ENCODE peak calls at places on chromosomes 4 and X, in five cellular contexts. S, W, R, Y and F are unnamed samples.

GRCh38 chr4:8495803-8496202 is 55.2 kb downstream of the TRMT44 start:
- DNase-seq in R (no peak), Y (no peak), W (no peak), S (no peak), F (peak)

GRCh38 chr4:24174622-24175021 is 284.8 kb upstream of the PPARGC1A start:
- DNase-seq in S (no peak), Y (no peak), W (no peak), R (peak), F (peak)

GRCh38 chrX:103157511-103158316 is 57.2 kb upstream of the BEX4 start:
- DNase-seq in Y (no peak), W (no peak), S (no peak), R (peak), F (peak)

GRCh38 chr4:58739275-58739674 is 1629.1 kb upstream of the IGFBP7 start:
- DNase-seq in W (no peak), Y (no peak), R (no peak), S (no peak), F (no peak)

GRCh38 chr4:138672393-138672976 is 343.1 kb upstream of the NOCT start:
- DNase-seq in R (no peak), S (no peak), Y (no peak), W (no peak), F (peak)

GRCh38 chrX:106718709-106719108 is 7.8 kb upstream of the RNF128 start:
- DNase-seq in S (no peak), W (no peak), R (no peak), Y (no peak), F (no peak)

GRCh38 chr4:22635692-22636091 is 57.0 kb upstream of the GBA3 start:
- DNase-seq in R (no peak), W (no peak), Y (no peak), S (peak), F (no peak)

GRCh38 chr4:187307131-187307530 is 583.5 kb upstream of the FAT1 start:
- DNase-seq in S (no peak), R (no peak), Y (no peak), W (no peak), F (no peak)

GRCh38 chrX:72041901-72042859 is 89.5 kb downstream of the RTL5 start:
- DNase-seq in R (no peak), W (no peak), Y (no peak), S (no peak), F (peak)

GRCh38 chrX:53594354-53594753 is 92.2 kb downstream of the HUWE1 start:
- DNase-seq in W (no peak), R (no peak), Y (no peak), S (no peak), F (peak)

DNA sequence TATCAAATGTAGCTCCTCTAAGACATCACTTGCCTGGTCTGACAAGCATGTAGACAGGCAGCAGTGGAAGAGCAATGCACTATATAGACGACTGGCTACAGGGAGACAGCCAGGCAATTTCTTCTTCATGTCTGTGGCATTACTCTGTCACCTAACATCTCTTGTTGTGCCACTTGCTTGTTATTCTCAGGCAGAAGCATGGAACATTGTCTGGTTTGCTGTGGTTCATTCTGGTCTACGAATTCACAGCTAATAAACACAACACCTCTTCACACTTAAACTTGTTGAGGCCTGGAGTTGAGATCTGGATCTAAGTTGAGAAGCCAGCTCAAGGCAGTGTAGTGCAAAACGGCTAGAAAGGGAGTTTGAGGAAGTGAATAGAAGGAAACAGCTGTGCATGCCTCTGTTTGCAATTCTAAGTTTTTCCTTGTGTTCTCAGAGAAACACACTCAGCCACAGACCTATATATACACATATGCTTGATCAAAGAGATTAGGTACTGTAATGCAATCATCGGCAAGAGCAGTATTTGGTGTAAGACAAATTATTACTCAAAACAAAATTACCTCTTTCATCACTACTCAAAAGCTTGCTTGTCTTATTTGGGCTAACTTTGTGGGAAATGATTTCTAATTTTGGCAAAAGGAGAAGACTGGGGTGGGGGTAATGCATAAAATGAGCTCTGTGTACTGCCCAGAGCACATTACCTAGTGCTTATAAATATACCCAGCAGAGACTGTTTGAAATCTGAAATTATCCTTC is 243.8 kb downstream of the PPP3CA start:
- DNase-seq in S (no peak), W (no peak), R (no peak), Y (no peak), F (peak)
- H2BK12ac ChIP-seq in S (no peak), W (no peak), R (no peak), Y (no peak), F (no peak)

GRCh38 chr4:143354990-143355389 is 18.3 kb downstream of the GAB1 start:
- DNase-seq in S (no peak), R (no peak), W (no peak), Y (no peak), F (no peak)
- H2BK120ac ChIP-seq in S (no peak), R (peak), W (no peak), Y (no peak), F (no peak)

GRCh38 chr4:152255437-152255836 is 280.5 kb downstream of the FBXW7 start:
- DNase-seq in R (no peak), Y (no peak), W (no peak), S (no peak), F (peak)

GRCh38 chr4:152258804-152259708 is 276.8 kb downstream of the FBXW7 start:
- DNase-seq in S (no peak), Y (no peak), R (peak), W (no peak), F (peak)

GRCh38 chr4:152258391-152258790 is 277.5 kb downstream of the FBXW7 start:
- DNase-seq in S (no peak), W (no peak), R (no peak), Y (no peak), F (no peak)

GRCh38 chr4:152256996-152257395 is 278.9 kb downstream of the FBXW7 start:
- DNase-seq in R (no peak), Y (no peak), W (no peak), S (no peak), F (no peak)

DNA sequence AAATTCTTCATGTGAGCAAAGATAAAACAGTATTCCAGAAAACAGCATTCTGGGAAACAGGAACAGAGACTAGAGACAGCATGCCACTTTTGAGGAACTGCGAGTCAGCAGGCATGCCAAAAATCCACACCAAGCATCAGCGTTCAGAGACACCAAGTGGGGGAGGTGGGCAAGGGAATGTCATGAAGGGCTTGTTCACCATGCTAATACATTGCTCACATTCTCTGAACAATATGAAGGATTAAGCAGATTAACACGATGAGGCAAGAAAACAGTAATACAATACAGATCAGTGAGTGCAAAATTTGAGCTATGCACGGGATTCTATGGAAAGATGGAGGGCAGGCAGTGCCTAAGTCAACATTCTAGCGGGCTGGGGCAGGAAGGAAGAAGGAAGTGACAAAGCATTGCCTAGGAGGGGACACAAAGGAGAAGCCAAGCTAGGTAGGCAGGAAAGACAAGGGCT is 278.3 kb downstream of the FBXW7 start:
- DNase-seq in Y (no peak), W (peak), R (peak), S (no peak), F (peak)
- H2BK12ac ChIP-seq in Y (peak), W (no peak), R (peak), S (no peak), F (peak)

DNA sequence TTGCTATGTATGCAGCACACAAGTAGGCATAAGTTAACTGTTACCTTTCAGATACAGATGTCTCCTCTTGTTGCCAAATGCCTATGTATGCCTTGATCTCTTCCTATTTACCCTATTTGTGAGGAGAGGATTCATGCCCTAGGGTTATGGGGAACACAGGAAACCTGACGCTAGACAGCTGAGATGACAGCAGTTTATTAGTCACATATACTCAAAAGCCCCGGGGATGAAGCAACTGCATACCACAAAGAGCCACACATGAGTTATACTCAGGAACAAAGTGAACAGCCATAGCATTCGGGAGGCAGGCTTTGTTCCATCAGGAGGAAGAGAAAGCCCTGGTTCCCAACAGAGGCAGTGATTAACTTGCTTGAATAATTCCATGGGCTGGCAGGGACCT is 1011.7 kb upstream of the PCDH7 start:
- DNase-seq in S (no peak), W (no peak), Y (no peak), R (no peak), F (peak)
- H2BK120ac ChIP-seq in S (no peak), W (no peak), Y (no peak), R (no peak), F (no peak)

GRCh38 chrX:50088645-50089044 is 112.2 kb downstream of the AKAP4 start:
- DNase-seq in R (no peak), S (no peak), W (no peak), Y (no peak), F (no peak)
- H2BK12ac ChIP-seq in R (no peak), S (no peak), W (no peak), Y (no peak), F (no peak)

DNA sequence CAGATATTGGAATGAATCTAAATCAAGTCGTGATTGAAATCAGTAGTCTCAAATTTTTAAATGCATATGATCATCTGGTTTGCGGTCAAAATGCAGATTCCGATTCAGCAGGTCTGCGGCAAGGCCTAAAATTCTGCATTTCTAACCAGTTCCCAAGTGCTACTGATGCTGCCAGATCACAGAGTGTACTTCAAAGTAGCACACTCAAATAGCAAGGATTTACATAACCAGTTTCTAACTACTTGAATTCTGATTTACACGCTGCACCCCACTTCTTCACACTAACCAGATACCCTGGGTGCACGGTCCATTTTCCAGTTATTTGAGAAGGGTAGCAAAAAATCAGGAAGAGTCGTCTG is 761 bp downstream of the MBTPS2 start:
- DNase-seq in S (no peak), W (no peak), Y (no peak), R (no peak), F (no peak)
- H2BK120ac ChIP-seq in S (no peak), W (no peak), Y (no peak), R (no peak), F (no peak)

GRCh38 chr4:110704748-110705439 is 82.0 kb upstream of the PITX2 start:
- DNase-seq in W (no peak), Y (no peak), S (no peak), R (no peak), F (no peak)
- H2BK12ac ChIP-seq in W (no peak), Y (no peak), S (no peak), R (no peak), F (no peak)

GRCh38 chr4:145762719-145763118 is 82.8 kb downstream of the C4orf51 start:
- DNase-seq in Y (no peak), R (no peak), S (no peak), W (no peak), F (no peak)

GRCh38 chr4:145763399-145763798 is 83.5 kb downstream of the C4orf51 start:
- DNase-seq in W (no peak), S (no peak), R (no peak), Y (no peak), F (no peak)

GRCh38 chr4:145756244-145756643 is 76.3 kb downstream of the C4orf51 start:
- DNase-seq in W (no peak), Y (no peak), R (no peak), S (no peak), F (no peak)

GRCh38 chr4:145760176-145760575 is 80.2 kb downstream of the C4orf51 start:
- DNase-seq in Y (no peak), R (no peak), W (no peak), S (no peak), F (no peak)

DNA sequence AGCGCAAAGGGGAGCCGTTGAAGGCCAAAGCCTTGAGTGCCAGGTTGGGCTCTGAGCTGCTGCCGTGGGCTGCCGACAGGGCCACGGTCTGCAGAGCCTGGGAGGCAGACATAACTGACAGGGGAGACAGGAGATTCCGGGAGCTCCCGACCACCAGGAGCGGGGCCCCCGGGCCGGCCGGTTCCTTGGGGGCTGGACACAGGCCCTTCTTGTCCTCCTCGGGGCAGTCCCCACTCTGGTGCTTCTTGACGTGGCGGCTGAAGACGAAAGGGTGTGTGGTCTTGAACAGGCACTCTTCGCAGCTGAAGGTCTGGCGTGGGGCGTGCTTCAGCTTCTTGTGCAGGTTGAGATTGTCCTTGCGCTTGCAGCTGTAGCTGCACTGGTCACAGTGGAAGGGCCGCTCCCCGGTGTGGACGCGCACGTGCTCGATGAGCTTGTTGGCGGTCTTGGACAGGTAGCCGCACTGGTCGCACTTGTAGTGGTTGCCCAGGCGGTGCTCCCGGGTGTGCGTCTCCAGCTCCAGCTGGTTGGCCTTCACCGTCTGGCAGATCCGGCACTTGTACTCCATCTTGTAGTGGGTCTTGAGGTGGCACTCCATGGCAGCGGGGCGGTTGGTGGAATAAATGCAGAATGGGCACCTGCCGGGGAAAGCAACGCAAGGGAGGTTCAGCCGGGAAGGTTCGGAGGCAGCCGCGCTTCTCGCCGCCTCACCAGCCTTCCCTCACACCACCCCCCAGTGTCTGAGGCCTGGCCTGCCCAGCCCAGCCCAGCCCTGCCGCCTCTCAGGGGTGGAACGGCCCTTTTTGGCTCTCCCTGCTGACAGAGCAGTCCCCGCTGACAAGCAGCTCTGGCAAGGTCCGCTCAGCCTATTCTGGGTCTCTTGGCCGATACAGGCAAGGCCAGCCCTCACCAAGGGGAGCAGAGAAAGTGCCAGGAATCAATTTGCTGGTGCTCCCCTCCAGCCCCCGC is 81.3 kb downstream of the C4orf51 start:
- DNase-seq in Y (no peak), S (no peak), R (no peak), W (no peak), F (no peak)
- H2BK120ac ChIP-seq in Y (no peak), S (no peak), R (no peak), W (no peak), F (no peak)

DNA sequence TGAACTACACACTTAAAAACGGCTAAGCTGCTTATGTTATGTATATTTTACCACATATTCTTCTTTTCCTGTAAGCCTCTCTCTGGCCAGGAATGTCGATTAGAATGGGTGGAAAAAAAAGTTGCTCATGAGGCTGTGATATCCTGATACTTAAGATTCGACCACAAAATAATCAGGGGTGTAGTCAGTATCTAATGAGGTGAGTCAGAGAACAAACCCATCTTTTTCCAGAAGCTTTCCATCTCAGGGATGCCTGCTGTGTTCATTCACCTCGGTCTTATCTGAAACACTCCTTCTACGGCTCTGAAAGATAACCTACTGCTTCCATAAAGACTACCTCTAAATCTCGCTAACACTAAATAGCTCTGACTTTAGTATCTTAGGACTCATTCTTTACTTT is 142.7 kb upstream of the MAP3K15 start:
- DNase-seq in S (no peak), Y (no peak), R (no peak), W (no peak), F (peak)
- H2BK12ac ChIP-seq in S (no peak), Y (no peak), R (no peak), W (no peak), F (no peak)

GRCh38 chrX:11472381-11472780 is 179.2 kb downstream of the AMELX start:
- DNase-seq in Y (no peak), S (no peak), R (no peak), W (no peak), F (no peak)
- H2BK120ac ChIP-seq in Y (no peak), S (no peak), R (no peak), W (no peak), F (no peak)